ENCODE peak calls at places on chromosomes 16 and 17, in ten cellular contexts. A is ELF-1; V is EL; S is NCI-H1105 treated with DMSO at 0.1 percent for 48 hours; B is stimulated activated CD4-positive, alpha-beta T cell treated with anti-CD3 and anti-CD28 coated beads, Interleukin-4, amount 100 ng/mL, for 1 hour; Z is Right ventricle myocardium superior; U is activated CD8-positive, alpha-beta T cell treated with anti-CD3 and anti-CD28 coated beads, Interleukin-2, amount 10 ng/mL, durations not matched to agents 7 days and 5 days; L is activated T-helper 1 cell treated with Interleukin-2 at 50 U/mL for 16 hours; E is adrenal gland; I is NCI-H2171 treated with DMSO at 0.1 percent for 48 hours. K is an unnamed sample.

GRCh38 chr17:2977157-2977556 is 86.2 kb downstream of the OR1D5 start:
- DNase-seq in S (no peak), I (no peak), A (no peak), E (no peak), U (no peak), Z (no peak), L (no peak), B (no peak), V (no peak), K (no peak)

GRCh38 chr16:26177438-26177837 is 485.7 kb downstream of the HS3ST4 start:
- DNase-seq in S (no peak), Z (no peak), V (no peak), L (no peak), I (no peak), A (no peak), E (no peak), B (no peak), U (no peak), K (no peak)

GRCh38 chr17:19538095-19539039 is 4.7 kb downstream of the SLC47A1 start:
- DNase-seq in V (no peak), A (no peak), E (peak), Z (no peak), B (no peak), I (peak), L (no peak), S (no peak), U (no peak), K (no peak)

GRCh38 chr16:25264599-25264998 is 7.0 kb upstream of the ZKSCAN2 start:
- DNase-seq in V (no peak), B (no peak), S (no peak), Z (no peak), E (no peak), U (peak), A (no peak), L (no peak), I (no peak), K (no peak)

GRCh38 chr17:49013311-49014205 is 16.4 kb downstream of the IGF2BP1 start:
- DNase-seq in E (no peak), Z (no peak), S (no peak), A (peak), V (peak), L (no peak), I (no peak), B (no peak), U (no peak), K (no peak)

GRCh38 chr16:17345043-17345442 is 125.7 kb downstream of the XYLT1 start:
- DNase-seq in I (no peak), B (no peak), U (no peak), V (no peak), L (no peak), S (no peak), E (peak), Z (peak), A (no peak), K (no peak)

GRCh38 chr17:78924481-78925151 is 571 bp downstream of the TIMP2 start:
- DNase-seq in I (no peak), L (no peak), B (no peak), A (peak), V (peak), Z (peak), S (no peak), E (no peak), U (no peak), K (peak)

GRCh38 chr17:64024781-64025731 is 4.6 kb upstream of the ICAM2 start:
- DNase-seq in S (no peak), V (peak), U (peak), B (peak), E (no peak), I (no peak), A (no peak), Z (no peak), L (peak), K (no peak)

GRCh38 chr16:89034573-89034961 is 57.6 kb upstream of the CBFA2T3 start:
- DNase-seq in S (no peak), E (no peak), U (no peak), Z (peak), V (no peak), L (no peak), I (no peak), A (no peak), B (no peak), K (peak)

GRCh38 chr16:85851034-85851780 is 47.8 kb upstream of the IRF8 start:
- DNase-seq in L (no peak), Z (no peak), B (no peak), I (peak), E (no peak), V (no peak), U (no peak), A (no peak), S (no peak), K (no peak)

GRCh38 chr16:24346734-24347133 is 90.6 kb downstream of the CACNG3 start:
- DNase-seq in I (no peak), V (no peak), Z (no peak), U (no peak), E (no peak), L (no peak), B (no peak), S (no peak), A (peak), K (no peak)

GRCh38 chr17:72529386-72529785 is 408.6 kb downstream of the SOX9 start:
- DNase-seq in E (no peak), V (no peak), S (no peak), Z (no peak), U (no peak), L (no peak), A (no peak), I (peak), B (no peak), K (no peak)

GRCh38 chr16:80084614-80085013 is 456.2 kb upstream of the DYNLRB2 start:
- DNase-seq in U (no peak), A (peak), S (peak), B (peak), Z (no peak), I (no peak), E (peak), V (peak), L (no peak), K (no peak)

GRCh38 chr17:81200695-81201580 is 21.8 kb downstream of the CEP131 start:
- DNase-seq in S (no peak), I (peak), Z (no peak), L (no peak), B (no peak), E (peak), A (peak), U (peak), V (peak), K (no peak)

GRCh38 chr17:850086-850827 is 68.1 kb downstream of the MRM3 start:
- DNase-seq in I (no peak), U (no peak), A (no peak), B (no peak), E (no peak), Z (no peak), L (no peak), S (no peak), V (no peak), K (no peak)

GRCh38 chr16:12439443-12440232 is 364.0 kb downstream of the CPPED1 start:
- DNase-seq in E (no peak), I (peak), A (no peak), Z (no peak), S (peak), B (no peak), V (no peak), U (no peak), L (no peak), K (no peak)

GRCh38 chr17:63816669-63817068 is 10.6 kb upstream of the PSMC5 start:
- DNase-seq in L (no peak), I (no peak), B (no peak), A (no peak), U (no peak), V (peak), E (no peak), Z (no peak), S (no peak), K (no peak)

GRCh38 chr17:40015005-40015997 is at the start of gene CSF3:
- DNase-seq in U (no peak), S (no peak), A (no peak), V (no peak), B (no peak), E (no peak), I (no peak), L (no peak), Z (peak), K (no peak)

GRCh38 chr17:82458885-82459424 is 414 bp downstream of the NARF start:
- DNase-seq in S (no peak), Z (peak), V (peak), L (no peak), E (peak), U (peak), A (peak), B (no peak), I (no peak), K (no peak)

GRCh38 chr17:80881321-80881720 is 110.3 kb upstream of the CHMP6 start:
- DNase-seq in I (no peak), Z (peak), B (no peak), A (no peak), S (no peak), V (no peak), L (no peak), U (no peak), E (no peak), K (peak)

K was measured in spleen.